ENCODE peak calls at places on chromosomes 16 and 17, in six cellular contexts. One of them, this sample, is unnamed.
A peak's percentile ranks its signal among the peaks of the same experiment; 100 is the strongest.

GRCh38 chr17:29042679-29043538 is at the start of gene PIPOX:
- DNase-seq in GM04504: no peak
- DNase-seq in NCI-H1105 treated with DMSO at 0.1 percent for 48 hours: peak; percentile 92
- DNase-seq in stimulated activated naive CD8-positive, alpha-beta T cell treated with anti-CD3 and anti-CD28 coated beads, Interleukin-15, Interleukin-2, amounts not matched to agents 100 U/mL and 50 U/mL, for 24 hours: peak; percentile 12
- DNase-seq in A172: peak; percentile 65
- DNase-seq in activated CD8-positive, alpha-beta memory T cell treated with anti-CD3 and anti-CD28 coated beads for 1 hour: no peak
- DNase-seq in this sample: no peak

GRCh38 chr17:73814070-73814469 is 169.8 kb upstream of the SDK2 start:
- DNase-seq in GM04504: no peak
- DNase-seq in NCI-H1105 treated with DMSO at 0.1 percent for 48 hours: no peak
- DNase-seq in stimulated activated naive CD8-positive, alpha-beta T cell treated with anti-CD3 and anti-CD28 coated beads, Interleukin-15, Interleukin-2, amounts not matched to agents 100 U/mL and 50 U/mL, for 24 hours: no peak
- DNase-seq in A172: no peak
- DNase-seq in activated CD8-positive, alpha-beta memory T cell treated with anti-CD3 and anti-CD28 coated beads for 1 hour: no peak
- DNase-seq in this sample: no peak

GRCh38 chr17:45019177-45019711 is 32.2 kb downstream of the DCAKD start:
- DNase-seq in GM04504: peak; percentile 35
- DNase-seq in NCI-H1105 treated with DMSO at 0.1 percent for 48 hours: peak; percentile 52
- DNase-seq in stimulated activated naive CD8-positive, alpha-beta T cell treated with anti-CD3 and anti-CD28 coated beads, Interleukin-15, Interleukin-2, amounts not matched to agents 100 U/mL and 50 U/mL, for 24 hours: peak; percentile 58
- DNase-seq in A172: peak; percentile 22
- DNase-seq in activated CD8-positive, alpha-beta memory T cell treated with anti-CD3 and anti-CD28 coated beads for 1 hour: peak; percentile 25
- DNase-seq in this sample: no peak

GRCh38 chr17:2701996-2702741 is 9.4 kb downstream of the CLUH start:
- DNase-seq in GM04504: no peak
- DNase-seq in NCI-H1105 treated with DMSO at 0.1 percent for 48 hours: no peak
- DNase-seq in stimulated activated naive CD8-positive, alpha-beta T cell treated with anti-CD3 and anti-CD28 coated beads, Interleukin-15, Interleukin-2, amounts not matched to agents 100 U/mL and 50 U/mL, for 24 hours: no peak
- DNase-seq in A172: no peak
- DNase-seq in activated CD8-positive, alpha-beta memory T cell treated with anti-CD3 and anti-CD28 coated beads for 1 hour: no peak
- DNase-seq in this sample: no peak

GRCh38 chr17:3035256-3035967 is 28.0 kb downstream of the OR1D5 start:
- DNase-seq in GM04504: no peak
- DNase-seq in NCI-H1105 treated with DMSO at 0.1 percent for 48 hours: no peak
- DNase-seq in stimulated activated naive CD8-positive, alpha-beta T cell treated with anti-CD3 and anti-CD28 coated beads, Interleukin-15, Interleukin-2, amounts not matched to agents 100 U/mL and 50 U/mL, for 24 hours: no peak
- DNase-seq in A172: no peak
- DNase-seq in activated CD8-positive, alpha-beta memory T cell treated with anti-CD3 and anti-CD28 coated beads for 1 hour: no peak
- DNase-seq in this sample: no peak

GRCh38 chr16:27795992-27796614 is 246.2 kb downstream of the KATNIP start:
- DNase-seq in GM04504: no peak
- DNase-seq in NCI-H1105 treated with DMSO at 0.1 percent for 48 hours: no peak
- DNase-seq in stimulated activated naive CD8-positive, alpha-beta T cell treated with anti-CD3 and anti-CD28 coated beads, Interleukin-15, Interleukin-2, amounts not matched to agents 100 U/mL and 50 U/mL, for 24 hours: peak; percentile 41
- DNase-seq in A172: peak; percentile 51
- DNase-seq in activated CD8-positive, alpha-beta memory T cell treated with anti-CD3 and anti-CD28 coated beads for 1 hour: no peak
- DNase-seq in this sample: peak; percentile 2

GRCh38 chr17:35537569-35538209 is at the start of gene SLFN12L:
- DNase-seq in GM04504: no peak
- DNase-seq in NCI-H1105 treated with DMSO at 0.1 percent for 48 hours: no peak
- DNase-seq in stimulated activated naive CD8-positive, alpha-beta T cell treated with anti-CD3 and anti-CD28 coated beads, Interleukin-15, Interleukin-2, amounts not matched to agents 100 U/mL and 50 U/mL, for 24 hours: peak; percentile 36
- DNase-seq in A172: no peak
- DNase-seq in activated CD8-positive, alpha-beta memory T cell treated with anti-CD3 and anti-CD28 coated beads for 1 hour: no peak
- DNase-seq in this sample: no peak

GRCh38 chr17:44220211-44221071 is 966 bp upstream of the UBTF start:
- DNase-seq in GM04504: no peak
- DNase-seq in NCI-H1105 treated with DMSO at 0.1 percent for 48 hours: peak; percentile 63
- DNase-seq in stimulated activated naive CD8-positive, alpha-beta T cell treated with anti-CD3 and anti-CD28 coated beads, Interleukin-15, Interleukin-2, amounts not matched to agents 100 U/mL and 50 U/mL, for 24 hours: peak; percentile 62
- DNase-seq in A172: no peak
- DNase-seq in activated CD8-positive, alpha-beta memory T cell treated with anti-CD3 and anti-CD28 coated beads for 1 hour: no peak
- DNase-seq in this sample: no peak

GRCh38 chr17:37527249-37527851 is 37.7 kb downstream of the DUSP14 start:
- DNase-seq in GM04504: peak; percentile 24
- DNase-seq in NCI-H1105 treated with DMSO at 0.1 percent for 48 hours: peak; percentile 50
- DNase-seq in stimulated activated naive CD8-positive, alpha-beta T cell treated with anti-CD3 and anti-CD28 coated beads, Interleukin-15, Interleukin-2, amounts not matched to agents 100 U/mL and 50 U/mL, for 24 hours: no peak
- DNase-seq in A172: peak; percentile 49
- DNase-seq in activated CD8-positive, alpha-beta memory T cell treated with anti-CD3 and anti-CD28 coated beads for 1 hour: no peak
- DNase-seq in this sample: no peak

GRCh38 chr16:28311913-28312312 is 19.6 kb downstream of the SBK1 start:
- DNase-seq in GM04504: no peak
- DNase-seq in NCI-H1105 treated with DMSO at 0.1 percent for 48 hours: no peak
- DNase-seq in stimulated activated naive CD8-positive, alpha-beta T cell treated with anti-CD3 and anti-CD28 coated beads, Interleukin-15, Interleukin-2, amounts not matched to agents 100 U/mL and 50 U/mL, for 24 hours: peak; percentile 77
- DNase-seq in A172: no peak
- DNase-seq in activated CD8-positive, alpha-beta memory T cell treated with anti-CD3 and anti-CD28 coated beads for 1 hour: no peak
- DNase-seq in this sample: no peak

GRCh38 chr17:68176770-68177169 is 71.1 kb upstream of the AMZ2 start:
- DNase-seq in GM04504: no peak
- DNase-seq in NCI-H1105 treated with DMSO at 0.1 percent for 48 hours: no peak
- DNase-seq in stimulated activated naive CD8-positive, alpha-beta T cell treated with anti-CD3 and anti-CD28 coated beads, Interleukin-15, Interleukin-2, amounts not matched to agents 100 U/mL and 50 U/mL, for 24 hours: no peak
- DNase-seq in A172: no peak
- DNase-seq in activated CD8-positive, alpha-beta memory T cell treated with anti-CD3 and anti-CD28 coated beads for 1 hour: no peak
- DNase-seq in this sample: no peak

GRCh38 chr17:48579738-48580543 is 1.8 kb upstream of the HOXB4 start:
- DNase-seq in GM04504: no peak
- DNase-seq in NCI-H1105 treated with DMSO at 0.1 percent for 48 hours: no peak
- DNase-seq in stimulated activated naive CD8-positive, alpha-beta T cell treated with anti-CD3 and anti-CD28 coated beads, Interleukin-15, Interleukin-2, amounts not matched to agents 100 U/mL and 50 U/mL, for 24 hours: no peak
- DNase-seq in A172: peak; percentile 56
- DNase-seq in activated CD8-positive, alpha-beta memory T cell treated with anti-CD3 and anti-CD28 coated beads for 1 hour: no peak
- DNase-seq in this sample: no peak

GRCh38 chr16:14121135-14121534 is 50.0 kb downstream of the MRTFB start:
- DNase-seq in GM04504: no peak
- DNase-seq in NCI-H1105 treated with DMSO at 0.1 percent for 48 hours: no peak
- DNase-seq in stimulated activated naive CD8-positive, alpha-beta T cell treated with anti-CD3 and anti-CD28 coated beads, Interleukin-15, Interleukin-2, amounts not matched to agents 100 U/mL and 50 U/mL, for 24 hours: no peak
- DNase-seq in A172: no peak
- DNase-seq in activated CD8-positive, alpha-beta memory T cell treated with anti-CD3 and anti-CD28 coated beads for 1 hour: no peak
- DNase-seq in this sample: no peak

GRCh38 chr17:69643686-69644085 is 229.2 kb downstream of the MAP2K6 start:
- DNase-seq in GM04504: no peak
- DNase-seq in NCI-H1105 treated with DMSO at 0.1 percent for 48 hours: no peak
- DNase-seq in stimulated activated naive CD8-positive, alpha-beta T cell treated with anti-CD3 and anti-CD28 coated beads, Interleukin-15, Interleukin-2, amounts not matched to agents 100 U/mL and 50 U/mL, for 24 hours: no peak
- DNase-seq in A172: no peak
- DNase-seq in activated CD8-positive, alpha-beta memory T cell treated with anti-CD3 and anti-CD28 coated beads for 1 hour: no peak
- DNase-seq in this sample: no peak

GRCh38 chr16:69106491-69107291 is 1.2 kb downstream of the HAS3 start:
- DNase-seq in GM04504: no peak
- DNase-seq in NCI-H1105 treated with DMSO at 0.1 percent for 48 hours: no peak
- DNase-seq in stimulated activated naive CD8-positive, alpha-beta T cell treated with anti-CD3 and anti-CD28 coated beads, Interleukin-15, Interleukin-2, amounts not matched to agents 100 U/mL and 50 U/mL, for 24 hours: no peak
- DNase-seq in A172: no peak
- DNase-seq in activated CD8-positive, alpha-beta memory T cell treated with anti-CD3 and anti-CD28 coated beads for 1 hour: no peak
- DNase-seq in this sample: no peak

GRCh38 chr16:5575846-5576245 is 478.3 kb upstream of the EEF2KMT start:
- DNase-seq in GM04504: no peak
- DNase-seq in NCI-H1105 treated with DMSO at 0.1 percent for 48 hours: no peak
- DNase-seq in stimulated activated naive CD8-positive, alpha-beta T cell treated with anti-CD3 and anti-CD28 coated beads, Interleukin-15, Interleukin-2, amounts not matched to agents 100 U/mL and 50 U/mL, for 24 hours: no peak
- DNase-seq in A172: no peak
- DNase-seq in activated CD8-positive, alpha-beta memory T cell treated with anti-CD3 and anti-CD28 coated beads for 1 hour: no peak
- DNase-seq in this sample: no peak

GRCh38 chr17:57277923-57278604 is 21.7 kb downstream of the MSI2 start:
- DNase-seq in GM04504: no peak
- DNase-seq in NCI-H1105 treated with DMSO at 0.1 percent for 48 hours: no peak
- DNase-seq in stimulated activated naive CD8-positive, alpha-beta T cell treated with anti-CD3 and anti-CD28 coated beads, Interleukin-15, Interleukin-2, amounts not matched to agents 100 U/mL and 50 U/mL, for 24 hours: peak; percentile 38
- DNase-seq in A172: no peak
- DNase-seq in activated CD8-positive, alpha-beta memory T cell treated with anti-CD3 and anti-CD28 coated beads for 1 hour: no peak
- DNase-seq in this sample: no peak

GRCh38 chr16:17784073-17784472 is 313.3 kb upstream of the XYLT1 start:
- DNase-seq in GM04504: no peak
- DNase-seq in NCI-H1105 treated with DMSO at 0.1 percent for 48 hours: no peak
- DNase-seq in stimulated activated naive CD8-positive, alpha-beta T cell treated with anti-CD3 and anti-CD28 coated beads, Interleukin-15, Interleukin-2, amounts not matched to agents 100 U/mL and 50 U/mL, for 24 hours: peak; percentile 3
- DNase-seq in A172: no peak
- DNase-seq in activated CD8-positive, alpha-beta memory T cell treated with anti-CD3 and anti-CD28 coated beads for 1 hour: no peak
- DNase-seq in this sample: no peak

GRCh38 chr17:83176956-83177583 is 97.7 kb downstream of the METRNL start:
- DNase-seq in GM04504: no peak
- DNase-seq in NCI-H1105 treated with DMSO at 0.1 percent for 48 hours: no peak
- DNase-seq in stimulated activated naive CD8-positive, alpha-beta T cell treated with anti-CD3 and anti-CD28 coated beads, Interleukin-15, Interleukin-2, amounts not matched to agents 100 U/mL and 50 U/mL, for 24 hours: no peak
- DNase-seq in A172: no peak
- DNase-seq in activated CD8-positive, alpha-beta memory T cell treated with anti-CD3 and anti-CD28 coated beads for 1 hour: no peak
- DNase-seq in this sample: no peak

GRCh38 chr16:87874639-87875472 is 5.5 kb upstream of the SLC7A5 start:
- DNase-seq in GM04504: no peak
- DNase-seq in NCI-H1105 treated with DMSO at 0.1 percent for 48 hours: no peak
- DNase-seq in stimulated activated naive CD8-positive, alpha-beta T cell treated with anti-CD3 and anti-CD28 coated beads, Interleukin-15, Interleukin-2, amounts not matched to agents 100 U/mL and 50 U/mL, for 24 hours: peak; percentile 84
- DNase-seq in A172: no peak
- DNase-seq in activated CD8-positive, alpha-beta memory T cell treated with anti-CD3 and anti-CD28 coated beads for 1 hour: peak; percentile 52
- DNase-seq in this sample: no peak

GRCh38 chr16:901149-901548 is 69.6 kb downstream of the LMF1 start:
- DNase-seq in GM04504: no peak
- DNase-seq in NCI-H1105 treated with DMSO at 0.1 percent for 48 hours: no peak
- DNase-seq in stimulated activated naive CD8-positive, alpha-beta T cell treated with anti-CD3 and anti-CD28 coated beads, Interleukin-15, Interleukin-2, amounts not matched to agents 100 U/mL and 50 U/mL, for 24 hours: no peak
- DNase-seq in A172: no peak
- DNase-seq in activated CD8-positive, alpha-beta memory T cell treated with anti-CD3 and anti-CD28 coated beads for 1 hour: no peak
- DNase-seq in this sample: no peak

GRCh38 chr17:30547778-30548177 is 70.6 kb downstream of the GOSR1 start:
- DNase-seq in GM04504: no peak
- DNase-seq in NCI-H1105 treated with DMSO at 0.1 percent for 48 hours: no peak
- DNase-seq in stimulated activated naive CD8-positive, alpha-beta T cell treated with anti-CD3 and anti-CD28 coated beads, Interleukin-15, Interleukin-2, amounts not matched to agents 100 U/mL and 50 U/mL, for 24 hours: no peak
- DNase-seq in A172: no peak
- DNase-seq in activated CD8-positive, alpha-beta memory T cell treated with anti-CD3 and anti-CD28 coated beads for 1 hour: no peak
- DNase-seq in this sample: no peak

GRCh38 chr17:58755577-58756245 is at the start of gene PPM1E:
- DNase-seq in GM04504: no peak
- DNase-seq in NCI-H1105 treated with DMSO at 0.1 percent for 48 hours: peak; percentile 95
- DNase-seq in stimulated activated naive CD8-positive, alpha-beta T cell treated with anti-CD3 and anti-CD28 coated beads, Interleukin-15, Interleukin-2, amounts not matched to agents 100 U/mL and 50 U/mL, for 24 hours: peak; percentile 59
- DNase-seq in A172: peak; percentile 27
- DNase-seq in activated CD8-positive, alpha-beta memory T cell treated with anti-CD3 and anti-CD28 coated beads for 1 hour: peak; percentile 14
- DNase-seq in this sample: peak; percentile 54

GRCh38 chr17:49566668-49567071 is 9.0 kb upstream of the NXPH3 start:
- DNase-seq in GM04504: no peak
- DNase-seq in NCI-H1105 treated with DMSO at 0.1 percent for 48 hours: no peak
- DNase-seq in stimulated activated naive CD8-positive, alpha-beta T cell treated with anti-CD3 and anti-CD28 coated beads, Interleukin-15, Interleukin-2, amounts not matched to agents 100 U/mL and 50 U/mL, for 24 hours: no peak
- DNase-seq in A172: no peak
- DNase-seq in activated CD8-positive, alpha-beta memory T cell treated with anti-CD3 and anti-CD28 coated beads for 1 hour: no peak
- DNase-seq in this sample: no peak

GRCh38 chr17:70906808-70907207 is 737.5 kb downstream of the KCNJ2 start:
- DNase-seq in GM04504: no peak
- DNase-seq in NCI-H1105 treated with DMSO at 0.1 percent for 48 hours: no peak
- DNase-seq in stimulated activated naive CD8-positive, alpha-beta T cell treated with anti-CD3 and anti-CD28 coated beads, Interleukin-15, Interleukin-2, amounts not matched to agents 100 U/mL and 50 U/mL, for 24 hours: no peak
- DNase-seq in A172: peak; percentile 27
- DNase-seq in activated CD8-positive, alpha-beta memory T cell treated with anti-CD3 and anti-CD28 coated beads for 1 hour: no peak
- DNase-seq in this sample: no peak

GRCh38 chr17:66287911-66288310 is 14.5 kb upstream of the PRKCA start:
- DNase-seq in GM04504: no peak
- DNase-seq in NCI-H1105 treated with DMSO at 0.1 percent for 48 hours: no peak
- DNase-seq in stimulated activated naive CD8-positive, alpha-beta T cell treated with anti-CD3 and anti-CD28 coated beads, Interleukin-15, Interleukin-2, amounts not matched to agents 100 U/mL and 50 U/mL, for 24 hours: no peak
- DNase-seq in A172: no peak
- DNase-seq in activated CD8-positive, alpha-beta memory T cell treated with anti-CD3 and anti-CD28 coated beads for 1 hour: no peak
- DNase-seq in this sample: no peak

GRCh38 chr16:66933776-66934137 is 445 bp downstream of the CIAO2B start:
- DNase-seq in GM04504: no peak
- DNase-seq in NCI-H1105 treated with DMSO at 0.1 percent for 48 hours: no peak
- DNase-seq in stimulated activated naive CD8-positive, alpha-beta T cell treated with anti-CD3 and anti-CD28 coated beads, Interleukin-15, Interleukin-2, amounts not matched to agents 100 U/mL and 50 U/mL, for 24 hours: no peak
- DNase-seq in A172: peak; percentile 26
- DNase-seq in activated CD8-positive, alpha-beta memory T cell treated with anti-CD3 and anti-CD28 coated beads for 1 hour: no peak
- DNase-seq in this sample: no peak

GRCh38 chr16:54645328-54645727 is 285.3 kb upstream of the IRX5 start:
- DNase-seq in GM04504: no peak
- DNase-seq in NCI-H1105 treated with DMSO at 0.1 percent for 48 hours: no peak
- DNase-seq in stimulated activated naive CD8-positive, alpha-beta T cell treated with anti-CD3 and anti-CD28 coated beads, Interleukin-15, Interleukin-2, amounts not matched to agents 100 U/mL and 50 U/mL, for 24 hours: no peak
- DNase-seq in A172: no peak
- DNase-seq in activated CD8-positive, alpha-beta memory T cell treated with anti-CD3 and anti-CD28 coated beads for 1 hour: no peak
- DNase-seq in this sample: no peak

GRCh38 chr16:17072104-17072503 is 398.7 kb downstream of the XYLT1 start:
- DNase-seq in GM04504: no peak
- DNase-seq in NCI-H1105 treated with DMSO at 0.1 percent for 48 hours: no peak
- DNase-seq in stimulated activated naive CD8-positive, alpha-beta T cell treated with anti-CD3 and anti-CD28 coated beads, Interleukin-15, Interleukin-2, amounts not matched to agents 100 U/mL and 50 U/mL, for 24 hours: no peak
- DNase-seq in A172: no peak
- DNase-seq in activated CD8-positive, alpha-beta memory T cell treated with anti-CD3 and anti-CD28 coated beads for 1 hour: no peak
- DNase-seq in this sample: no peak

GRCh38 chr17:27414271-27414670 is 42.0 kb upstream of the KSR1 start:
- DNase-seq in GM04504: no peak
- DNase-seq in NCI-H1105 treated with DMSO at 0.1 percent for 48 hours: no peak
- DNase-seq in stimulated activated naive CD8-positive, alpha-beta T cell treated with anti-CD3 and anti-CD28 coated beads, Interleukin-15, Interleukin-2, amounts not matched to agents 100 U/mL and 50 U/mL, for 24 hours: no peak
- DNase-seq in A172: peak; percentile 21
- DNase-seq in activated CD8-positive, alpha-beta memory T cell treated with anti-CD3 and anti-CD28 coated beads for 1 hour: no peak
- DNase-seq in this sample: no peak

GRCh38 chr16:844638-845348 is 44.3 kb upstream of the GNG13 start:
- DNase-seq in GM04504: no peak
- DNase-seq in NCI-H1105 treated with DMSO at 0.1 percent for 48 hours: no peak
- DNase-seq in stimulated activated naive CD8-positive, alpha-beta T cell treated with anti-CD3 and anti-CD28 coated beads, Interleukin-15, Interleukin-2, amounts not matched to agents 100 U/mL and 50 U/mL, for 24 hours: no peak
- DNase-seq in A172: no peak
- DNase-seq in activated CD8-positive, alpha-beta memory T cell treated with anti-CD3 and anti-CD28 coated beads for 1 hour: no peak
- DNase-seq in this sample: no peak

GRCh38 chr17:7632492-7632894 is 2.6 kb downstream of the SHBG start:
- DNase-seq in GM04504: peak; percentile 15
- DNase-seq in NCI-H1105 treated with DMSO at 0.1 percent for 48 hours: peak; percentile 26
- DNase-seq in stimulated activated naive CD8-positive, alpha-beta T cell treated with anti-CD3 and anti-CD28 coated beads, Interleukin-15, Interleukin-2, amounts not matched to agents 100 U/mL and 50 U/mL, for 24 hours: peak; percentile 31
- DNase-seq in A172: peak; percentile 59
- DNase-seq in activated CD8-positive, alpha-beta memory T cell treated with anti-CD3 and anti-CD28 coated beads for 1 hour: no peak
- DNase-seq in this sample: no peak

GRCh38 chr17:35152741-35153140 is 5.1 kb downstream of the UNC45B start:
- DNase-seq in GM04504: no peak
- DNase-seq in NCI-H1105 treated with DMSO at 0.1 percent for 48 hours: no peak
- DNase-seq in stimulated activated naive CD8-positive, alpha-beta T cell treated with anti-CD3 and anti-CD28 coated beads, Interleukin-15, Interleukin-2, amounts not matched to agents 100 U/mL and 50 U/mL, for 24 hours: no peak
- DNase-seq in A172: no peak
- DNase-seq in activated CD8-positive, alpha-beta memory T cell treated with anti-CD3 and anti-CD28 coated beads for 1 hour: no peak
- DNase-seq in this sample: no peak

GRCh38 chr16:69796285-69797118 is 34.4 kb downstream of the WWP2 start:
- DNase-seq in GM04504: peak; percentile 41
- DNase-seq in NCI-H1105 treated with DMSO at 0.1 percent for 48 hours: peak; percentile 10
- DNase-seq in stimulated activated naive CD8-positive, alpha-beta T cell treated with anti-CD3 and anti-CD28 coated beads, Interleukin-15, Interleukin-2, amounts not matched to agents 100 U/mL and 50 U/mL, for 24 hours: no peak
- DNase-seq in A172: peak; percentile 58
- DNase-seq in activated CD8-positive, alpha-beta memory T cell treated with anti-CD3 and anti-CD28 coated beads for 1 hour: no peak
- DNase-seq in this sample: no peak

GRCh38 chr16:138049-138417 is 440 bp downstream of the NPRL3 start:
- DNase-seq in GM04504: no peak
- DNase-seq in NCI-H1105 treated with DMSO at 0.1 percent for 48 hours: no peak
- DNase-seq in stimulated activated naive CD8-positive, alpha-beta T cell treated with anti-CD3 and anti-CD28 coated beads, Interleukin-15, Interleukin-2, amounts not matched to agents 100 U/mL and 50 U/mL, for 24 hours: peak; percentile 38
- DNase-seq in A172: no peak
- DNase-seq in activated CD8-positive, alpha-beta memory T cell treated with anti-CD3 and anti-CD28 coated beads for 1 hour: no peak
- DNase-seq in this sample: no peak

GRCh38 chr16:67750466-67750865 is 31.4 kb upstream of the GFOD2 start:
- DNase-seq in GM04504: no peak
- DNase-seq in NCI-H1105 treated with DMSO at 0.1 percent for 48 hours: no peak
- DNase-seq in stimulated activated naive CD8-positive, alpha-beta T cell treated with anti-CD3 and anti-CD28 coated beads, Interleukin-15, Interleukin-2, amounts not matched to agents 100 U/mL and 50 U/mL, for 24 hours: no peak
- DNase-seq in A172: no peak
- DNase-seq in activated CD8-positive, alpha-beta memory T cell treated with anti-CD3 and anti-CD28 coated beads for 1 hour: no peak
- DNase-seq in this sample: no peak

This sample was measured in NCI-H1048.